ENCODE peak calls at places on chromosomes 12 and 14, in nine cellular contexts. One of them, this sample, is unnamed.
A peak's percentile ranks its signal among the peaks of the same experiment; 100 is the strongest.

GRCh38 chr12:27919671-27920235 is 52.8 kb downstream of the PTHLH start:
- DNase-seq in endothelial cell of umbilical vein: no peak
- DNase-seq in upper lobe of left lung: no peak
- DNase-seq in adrenal gland: no peak
- DNase-seq in transverse colon: no peak
- DNase-seq in Peyer's patch: no peak
- DNase-seq in A549: no peak
- DNase-seq in NB4: no peak
- DNase-seq in H1: no peak
- DNase-seq in this sample: no peak

GRCh38 chr14:93708311-93708734 is 80.0 kb downstream of the PRIMA1 start:
- DNase-seq in upper lobe of left lung: no peak
- DNase-seq in endothelial cell of umbilical vein: no peak
- DNase-seq in transverse colon: no peak
- DNase-seq in adrenal gland: no peak
- DNase-seq in A549: no peak
- DNase-seq in H1: no peak
- DNase-seq in Peyer's patch: no peak
- DNase-seq in NB4: no peak
- DNase-seq in this sample: no peak

GRCh38 chr12:114241973-114242434 is 163.9 kb downstream of the TBX5 start:
- DNase-seq in transverse colon: no peak
- DNase-seq in upper lobe of left lung: no peak
- DNase-seq in A549: no peak
- DNase-seq in H1: no peak
- DNase-seq in endothelial cell of umbilical vein: no peak
- DNase-seq in Peyer's patch: no peak
- DNase-seq in NB4: peak; percentile 32
- DNase-seq in adrenal gland: no peak
- DNase-seq in this sample: no peak

GRCh38 chr14:74911221-74911620 is 11.8 kb downstream of the RPS6KL1 start:
- DNase-seq in upper lobe of left lung: no peak
- DNase-seq in H1: no peak
- DNase-seq in adrenal gland: no peak
- DNase-seq in NB4: no peak
- DNase-seq in Peyer's patch: no peak
- DNase-seq in endothelial cell of umbilical vein: no peak
- DNase-seq in A549: no peak
- DNase-seq in transverse colon: no peak
- DNase-seq in this sample: no peak

GRCh38 chr12:118064608-118065007 is 3.6 kb upstream of the WSB2 start:
- DNase-seq in adrenal gland: no peak
- DNase-seq in Peyer's patch: no peak
- DNase-seq in transverse colon: no peak
- DNase-seq in endothelial cell of umbilical vein: peak; percentile 9
- DNase-seq in upper lobe of left lung: no peak
- DNase-seq in A549: no peak
- DNase-seq in H1: no peak
- DNase-seq in NB4: peak; percentile 44
- DNase-seq in this sample: no peak

GRCh38 chr12:77578471-77579262 is 252.0 kb upstream of the NAV3 start:
- DNase-seq in transverse colon: no peak
- DNase-seq in upper lobe of left lung: no peak
- DNase-seq in NB4: no peak
- DNase-seq in A549: no peak
- DNase-seq in adrenal gland: no peak
- DNase-seq in endothelial cell of umbilical vein: no peak
- DNase-seq in H1: no peak
- DNase-seq in Peyer's patch: no peak
- DNase-seq in this sample: no peak

GRCh38 chr12:15688202-15688736 is 100.9 kb downstream of the EPS8 start:
- DNase-seq in A549: no peak
- DNase-seq in Peyer's patch: peak; percentile 71
- DNase-seq in adrenal gland: peak; percentile 68
- DNase-seq in H1: peak; percentile 47
- DNase-seq in endothelial cell of umbilical vein: no peak
- DNase-seq in transverse colon: peak; percentile 61
- DNase-seq in NB4: peak; percentile 82
- DNase-seq in upper lobe of left lung: peak; percentile 62
- DNase-seq in this sample: no peak

GRCh38 chr14:104014764-104015163 is 70.7 kb upstream of the ASPG start:
- DNase-seq in Peyer's patch: no peak
- DNase-seq in A549: no peak
- DNase-seq in upper lobe of left lung: no peak
- DNase-seq in H1: no peak
- DNase-seq in transverse colon: no peak
- DNase-seq in adrenal gland: no peak
- DNase-seq in endothelial cell of umbilical vein: no peak
- DNase-seq in NB4: no peak
- DNase-seq in this sample: no peak

GRCh38 chr12:47400251-47400650 is 305.6 kb downstream of the RPAP3 start:
- DNase-seq in transverse colon: no peak
- DNase-seq in adrenal gland: no peak
- DNase-seq in NB4: no peak
- DNase-seq in H1: no peak
- DNase-seq in endothelial cell of umbilical vein: no peak
- DNase-seq in Peyer's patch: no peak
- DNase-seq in upper lobe of left lung: no peak
- DNase-seq in A549: no peak
- DNase-seq in this sample: no peak

GRCh38 chr14:83709116-83709515 is 1820.8 kb upstream of the FLRT2 start:
- DNase-seq in endothelial cell of umbilical vein: peak; percentile 23
- DNase-seq in A549: no peak
- DNase-seq in Peyer's patch: no peak
- DNase-seq in upper lobe of left lung: no peak
- DNase-seq in transverse colon: no peak
- DNase-seq in NB4: no peak
- DNase-seq in adrenal gland: no peak
- DNase-seq in H1: no peak
- DNase-seq in this sample: no peak

GRCh38 chr12:57745485-57745881 is 644 bp downstream of the TSPAN31 start:
- DNase-seq in endothelial cell of umbilical vein: no peak
- DNase-seq in upper lobe of left lung: no peak
- DNase-seq in Peyer's patch: no peak
- DNase-seq in H1: no peak
- DNase-seq in adrenal gland: no peak
- DNase-seq in A549: no peak
- DNase-seq in NB4: peak; percentile 52
- DNase-seq in transverse colon: no peak
- DNase-seq in this sample: no peak
- TF ChIP-seq POLR2A in endothelial cell of umbilical vein: no peak
- TF ChIP-seq POLR2A in upper lobe of left lung: no peak
- TF ChIP-seq POLR2A in Peyer's patch: no peak
- TF ChIP-seq POLR2A in H1: peak; percentile 69
- TF ChIP-seq POLR2A in adrenal gland: no peak
- TF ChIP-seq POLR2A in A549: peak; percentile 18
- TF ChIP-seq POLR2A in NB4: no peak
- TF ChIP-seq POLR2A in transverse colon: no peak
- TF ChIP-seq POLR2A in this sample: no peak

DNA sequence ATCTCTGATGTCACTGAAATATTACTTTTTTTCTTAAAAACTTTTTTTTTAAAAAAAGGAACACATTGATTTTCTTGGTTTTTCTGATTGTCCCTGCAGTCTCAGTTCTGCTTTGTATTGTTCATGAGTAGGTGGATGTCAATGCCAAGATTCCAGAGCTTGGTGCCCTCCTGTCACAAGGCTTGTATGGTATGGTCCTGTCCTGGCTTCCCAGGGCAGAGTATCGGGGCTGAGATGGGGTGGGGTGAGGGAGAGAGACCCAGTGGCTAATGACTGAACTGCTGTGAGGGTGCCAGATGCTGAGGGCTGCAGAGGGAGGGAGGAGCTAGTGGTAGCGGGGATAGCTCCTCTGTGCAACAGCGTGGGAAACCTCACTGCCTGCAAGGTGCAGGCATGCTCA is 4.4 kb upstream of the CTDSP2 start:
- DNase-seq in adrenal gland: no peak
- DNase-seq in A549: no peak
- DNase-seq in H1: no peak
- DNase-seq in transverse colon: no peak
- DNase-seq in endothelial cell of umbilical vein: no peak
- DNase-seq in NB4: no peak
- DNase-seq in upper lobe of left lung: no peak
- DNase-seq in Peyer's patch: no peak
- DNase-seq in this sample: no peak
- TF ChIP-seq CTCF in adrenal gland: no peak
- TF ChIP-seq CTCF in A549: no peak
- TF ChIP-seq CTCF in H1: no peak
- TF ChIP-seq CTCF in transverse colon: no peak
- TF ChIP-seq CTCF in endothelial cell of umbilical vein: no peak
- TF ChIP-seq CTCF in NB4: no peak
- TF ChIP-seq CTCF in upper lobe of left lung: no peak
- TF ChIP-seq CTCF in Peyer's patch: no peak
- TF ChIP-seq CTCF in this sample: no peak

DNA sequence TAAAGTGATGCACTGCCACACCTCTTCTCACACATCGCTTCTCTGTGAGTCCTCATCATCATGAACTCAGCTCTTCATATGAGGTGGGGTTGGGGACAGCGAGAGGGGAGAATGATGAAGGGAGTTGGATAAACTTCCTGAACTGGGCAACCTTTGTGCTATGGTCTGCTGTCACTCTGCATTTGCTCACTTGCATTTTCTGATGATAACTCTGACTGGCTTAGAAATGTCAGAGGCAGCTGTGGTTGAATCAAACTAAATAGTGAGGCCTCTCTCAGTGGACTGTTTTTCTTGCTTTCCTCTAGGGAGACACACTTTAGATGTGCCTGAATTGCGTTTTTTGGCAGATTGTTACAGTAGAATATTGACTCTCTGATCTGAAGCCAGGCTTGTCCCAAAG is 55.2 kb upstream of the NFKBIA start:
- DNase-seq in NB4: no peak
- DNase-seq in Peyer's patch: no peak
- DNase-seq in transverse colon: no peak
- DNase-seq in endothelial cell of umbilical vein: no peak
- DNase-seq in H1: no peak
- DNase-seq in upper lobe of left lung: no peak
- DNase-seq in A549: no peak
- DNase-seq in adrenal gland: no peak
- DNase-seq in this sample: no peak
- TF ChIP-seq POLR2A in NB4: no peak
- TF ChIP-seq POLR2A in Peyer's patch: no peak
- TF ChIP-seq POLR2A in transverse colon: no peak
- TF ChIP-seq POLR2A in endothelial cell of umbilical vein: no peak
- TF ChIP-seq POLR2A in H1: no peak
- TF ChIP-seq POLR2A in upper lobe of left lung: no peak
- TF ChIP-seq POLR2A in A549: no peak
- TF ChIP-seq POLR2A in adrenal gland: no peak
- TF ChIP-seq POLR2A in this sample: no peak

GRCh38 chr12:121810833-121811433 is 7.1 kb downstream of the SETD1B start:
- DNase-seq in A549: no peak
- DNase-seq in H1: no peak
- DNase-seq in NB4: peak; percentile 67
- DNase-seq in transverse colon: no peak
- DNase-seq in upper lobe of left lung: no peak
- DNase-seq in endothelial cell of umbilical vein: no peak
- DNase-seq in adrenal gland: no peak
- DNase-seq in Peyer's patch: no peak
- DNase-seq in this sample: no peak

GRCh38 chr12:121811434-121812319 is 7.9 kb downstream of the SETD1B start:
- DNase-seq in upper lobe of left lung: peak; percentile 81
- DNase-seq in A549: peak; percentile 70
- DNase-seq in Peyer's patch: peak; percentile 84
- DNase-seq in adrenal gland: peak; percentile 80
- DNase-seq in NB4: peak; percentile 91
- DNase-seq in endothelial cell of umbilical vein: peak; percentile 67
- DNase-seq in H1: peak; percentile 89
- DNase-seq in transverse colon: peak; percentile 77
- DNase-seq in this sample: no peak

GRCh38 chr12:121812921-121813896 is 9.4 kb downstream of the SETD1B start:
- DNase-seq in endothelial cell of umbilical vein: no peak
- DNase-seq in adrenal gland: no peak
- DNase-seq in upper lobe of left lung: no peak
- DNase-seq in A549: no peak
- DNase-seq in NB4: no peak
- DNase-seq in H1: no peak
- DNase-seq in Peyer's patch: peak; percentile 57
- DNase-seq in transverse colon: no peak
- DNase-seq in this sample: no peak

GRCh38 chr12:121813951-121814350 is 10.1 kb downstream of the SETD1B start:
- DNase-seq in H1: no peak
- DNase-seq in Peyer's patch: no peak
- DNase-seq in NB4: no peak
- DNase-seq in endothelial cell of umbilical vein: no peak
- DNase-seq in transverse colon: no peak
- DNase-seq in adrenal gland: no peak
- DNase-seq in upper lobe of left lung: no peak
- DNase-seq in A549: no peak
- DNase-seq in this sample: no peak

DNA sequence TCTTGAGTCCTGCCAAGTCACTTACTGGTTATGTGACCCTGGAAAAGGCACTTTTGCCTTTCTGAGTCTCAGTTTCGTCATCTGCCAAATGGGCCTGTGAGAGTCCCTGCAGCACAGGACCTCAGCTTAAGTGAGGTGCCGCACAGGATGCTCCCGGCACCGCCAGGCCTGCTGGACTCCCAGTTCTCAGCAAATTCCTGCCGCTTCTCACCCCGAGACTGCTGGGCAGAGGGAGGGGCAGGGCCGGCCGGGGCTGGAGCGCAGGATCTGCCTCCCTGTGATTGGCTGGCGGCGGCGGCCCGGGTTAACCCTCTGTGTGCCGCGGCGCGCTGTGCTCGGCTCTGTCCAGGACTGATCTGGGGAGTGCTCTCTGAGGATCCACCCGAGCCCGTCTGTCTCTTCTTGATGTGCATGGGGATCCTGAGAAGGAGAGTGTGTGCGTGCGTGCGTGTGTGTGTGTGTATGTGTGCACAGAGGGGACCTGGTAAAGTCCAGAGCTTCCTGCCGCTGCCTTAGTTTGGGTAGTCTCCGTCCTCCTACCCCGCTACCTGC is 8.6 kb downstream of the SETD1B start:
- DNase-seq in NB4: no peak
- DNase-seq in H1: peak; percentile 91
- DNase-seq in upper lobe of left lung: peak; percentile 78
- DNase-seq in transverse colon: peak; percentile 83
- DNase-seq in A549: peak; percentile 92
- DNase-seq in adrenal gland: peak; percentile 85
- DNase-seq in endothelial cell of umbilical vein: peak; percentile 53
- DNase-seq in Peyer's patch: peak; percentile 90
- DNase-seq in this sample: no peak
- TF ChIP-seq CTCF in NB4: no peak
- TF ChIP-seq CTCF in H1: no peak
- TF ChIP-seq CTCF in upper lobe of left lung: no peak
- TF ChIP-seq CTCF in transverse colon: no peak
- TF ChIP-seq CTCF in A549: peak; percentile 39
- TF ChIP-seq CTCF in adrenal gland: peak; percentile 55
- TF ChIP-seq CTCF in endothelial cell of umbilical vein: no peak
- TF ChIP-seq CTCF in Peyer's patch: no peak
- TF ChIP-seq CTCF in this sample: no peak